ENCODE peak calls at places on chromosomes 2 and 18, in four cellular contexts. H, A, C and N are unnamed samples.

GRCh38 chr2:237298323-237299118 is 115.4 kb downstream of the COL6A3 start:
- DNase-seq in H (no peak), A (peak; percentile 77), C (no peak), N (no peak)

GRCh38 chr18:3321133-3321812 is 59.3 kb downstream of the MYL12B start:
- DNase-seq in H (no peak), A (peak; percentile 96), C (no peak), N (no peak)

GRCh38 chr2:168611896-168612650 is 156.0 kb downstream of the CERS6 start:
- DNase-seq in H (no peak), A (peak; percentile 30), C (no peak), N (no peak)

GRCh38 chr2:218137514-218137913 is 11.7 kb downstream of the CXCR2 start:
- DNase-seq in C (no peak), A (no peak), H (no peak), N (no peak)

GRCh38 chr18:25815659-25816058 is 274.8 kb downstream of the SS18 start:
- DNase-seq in A (no peak), H (no peak), C (no peak), N (no peak)

GRCh38 chr2:134020608-134021007 is 233.3 kb upstream of the MGAT5 start:
- DNase-seq in H (no peak), A (no peak), C (no peak), N (no peak)

GRCh38 chr2:120224256-120224655 is 1.1 kb upstream of the TMEM185B start:
- DNase-seq in H (no peak), C (no peak), A (no peak), N (no peak)

GRCh38 chr2:38959938-38960608 is 70.4 kb downstream of the ARHGEF33 start:
- DNase-seq in H (peak; percentile 24), C (peak; percentile 37), A (peak; percentile 88), N (peak; percentile 43)

GRCh38 chr2:70385966-70386595 is 84.2 kb upstream of the FAM136A start:
- DNase-seq in C (no peak), A (no peak), H (no peak), N (no peak)

GRCh38 chr2:106065268-106065982 is 128.7 kb downstream of the UXS1 start:
- DNase-seq in A (no peak), H (no peak), C (no peak), N (no peak)

GRCh38 chr2:26033270-26033768 is 565 bp upstream of the RAB10 start:
- DNase-seq in H (peak; percentile 39), A (peak; percentile 89), C (no peak), N (peak; percentile 58)

GRCh38 chr2:50438293-50438692 is 593.6 kb downstream of the NRXN1 start:
- DNase-seq in A (no peak), C (no peak), H (no peak), N (no peak)

GRCh38 chr2:54456526-54457325 is 599 bp downstream of the SPTBN1 start:
- DNase-seq in A (no peak), H (peak; percentile 18), C (no peak), N (no peak)

GRCh38 chr2:108586116-108586515 is 51.8 kb downstream of the LIMS1 start:
- DNase-seq in A (no peak), C (no peak), H (no peak), N (no peak)

GRCh38 chr2:160380613-160381012 is 113.0 kb downstream of the RBMS1 start:
- DNase-seq in C (no peak), A (no peak), H (no peak), N (no peak)

GRCh38 chr2:24870440-24870839 is 49.6 kb downstream of the ADCY3 start:
- DNase-seq in H (no peak), C (no peak), A (no peak), N (no peak)

GRCh38 chr2:239140346-239141020 is 260.3 kb downstream of the HDAC4 start:
- DNase-seq in C (no peak), A (peak; percentile 36), H (no peak), N (no peak)

GRCh38 chr2:186554850-186555785 is 34.7 kb upstream of the ITGAV start:
- DNase-seq in C (no peak), A (peak; percentile 51), H (no peak), N (no peak)

GRCh38 chr2:213157242-213157641 is 5.8 kb upstream of the IKZF2 start:
- DNase-seq in C (no peak), A (no peak), H (no peak), N (no peak)

GRCh38 chr2:8676191-8676914 is 5.5 kb upstream of the ID2 start:
- DNase-seq in A (peak; percentile 62), H (peak; percentile 89), C (no peak), N (peak; percentile 91)

GRCh38 chr2:234841321-234842015 is 110.3 kb upstream of the SH3BP4 start:
- DNase-seq in A (no peak), H (no peak), C (no peak), N (no peak)

GRCh38 chr18:48569139-48569914 is 30.5 kb downstream of the CTIF start:
- DNase-seq in H (no peak), C (no peak), A (no peak), N (no peak)

GRCh38 chr2:142803158-142803557 is 74.3 kb upstream of the KYNU start:
- DNase-seq in A (no peak), H (no peak), C (no peak), N (no peak)

GRCh38 chr2:191318729-191319078 is 73.5 kb downstream of the MYO1B start:
- DNase-seq in C (no peak), A (peak; percentile 79), H (no peak), N (no peak)

GRCh38 chr18:59079264-59079972 is 60.3 kb upstream of the SEC11C start:
- DNase-seq in C (no peak), A (peak; percentile 8), H (no peak), N (no peak)

GRCh38 chr2:138713509-138713908 is 66.7 kb downstream of the NXPH2 start:
- DNase-seq in H (no peak), A (no peak), C (no peak), N (no peak)

GRCh38 chr2:191190861-191191552 is 40.2 kb upstream of the STAT4 start:
- DNase-seq in C (no peak), H (no peak), A (no peak), N (no peak)

GRCh38 chr2:200147371-200147770 is 159.1 kb upstream of the SPATS2L start:
- DNase-seq in C (no peak), H (no peak), A (no peak), N (no peak)

GRCh38 chr2:124027182-124027581 is 2.1 kb downstream of the CNTNAP5 start:
- DNase-seq in H (peak; percentile 10), C (no peak), A (peak; percentile 62), N (peak; percentile 57)

GRCh38 chr18:60466671-60467070 is 94.1 kb upstream of the MC4R start:
- DNase-seq in A (peak; percentile 45), H (no peak), C (no peak), N (no peak)

GRCh38 chr2:165793779-165794519 is at the start of gene GALNT3:
- DNase-seq in C (peak; percentile 16), A (no peak), H (no peak), N (no peak)